ENCODE peak calls at places on chromosomes 16 and 17, in six cellular contexts. W is HCT116, C is SK-N-SH, A is K562, Q is H1, R is HepG2. M is an unnamed sample.

GRCh38 chr16:75053791-75054555 is 55.1 kb downstream of the ZNRF1 start:
- DNase-seq in A (no peak), W (peak; percentile 40), R (peak; percentile 94), Q (no peak), C (peak; percentile 55), M (peak; percentile 91)

GRCh38 chr17:43212641-43213490 is 1.2 kb downstream of the TMEM106A start:
- DNase-seq in A (no peak), Q (no peak), C (no peak), R (no peak), W (no peak), M (no peak)

GRCh38 chr16:12643034-12643455 is 160.6 kb downstream of the CPPED1 start:
- DNase-seq in W (no peak), C (no peak), R (no peak), Q (no peak), A (no peak), M (no peak)

GRCh38 chr17:58066409-58066808 is 16.8 kb upstream of the DYNLL2 start:
- DNase-seq in R (no peak), Q (no peak), C (no peak), A (no peak), W (no peak), M (no peak)

GRCh38 chr16:55622930-55623561 is 32.7 kb upstream of the SLC6A2 start:
- DNase-seq in R (peak; percentile 100), W (peak; percentile 15), Q (peak; percentile 41), C (peak; percentile 30), A (peak; percentile 65), M (peak; percentile 39)

GRCh38 chr17:47980516-47980915 is 9.6 kb downstream of the CDK5RAP3 start:
- DNase-seq in Q (no peak), C (no peak), A (no peak), W (no peak), R (no peak), M (no peak)

GRCh38 chr17:80795737-80796136 is 195.9 kb upstream of the CHMP6 start:
- DNase-seq in W (no peak), Q (no peak), C (peak; percentile 93), R (no peak), A (no peak), M (no peak)

GRCh38 chr17:68133370-68134045 is 98.0 kb downstream of the KPNA2 start:
- DNase-seq in A (no peak), C (no peak), R (no peak), Q (no peak), W (no peak), M (no peak)

GRCh38 chr17:2357931-2358434 is 20.7 kb downstream of the SGSM2 start:
- DNase-seq in A (no peak), C (no peak), Q (no peak), R (no peak), W (no peak), M (no peak)

GRCh38 chr16:22946433-22946832 is 132.5 kb downstream of the HS3ST2 start:
- DNase-seq in Q (no peak), A (no peak), C (no peak), W (no peak), R (no peak), M (no peak)

GRCh38 chr17:9021985-9022552 is 759 bp downstream of the NTN1 start:
- DNase-seq in A (no peak), C (peak; percentile 41), Q (no peak), R (no peak), W (no peak), M (peak; percentile 51)
- TF ChIP-seq JUND in A (no peak), C (no peak), Q (no peak), R (no peak), W (no peak), M (no peak)

GRCh38 chr17:20987511-20987910 is 55.3 kb downstream of the USP22 start:
- DNase-seq in W (no peak), Q (no peak), C (no peak), R (no peak), A (no peak), M (no peak)
- TF ChIP-seq JUND in W (no peak), Q (no peak), C (no peak), R (no peak), A (no peak), M (no peak)

GRCh38 chr16:81611721-81612120 is 167.1 kb downstream of the CMIP start:
- DNase-seq in W (no peak), Q (no peak), A (no peak), R (no peak), C (no peak), M (no peak)

GRCh38 chr16:81610936-81611335 is 166.3 kb downstream of the CMIP start:
- DNase-seq in C (peak; percentile 80), A (no peak), W (no peak), Q (no peak), R (no peak), M (no peak)

GRCh38 chr16:81609323-81609892 is 164.8 kb downstream of the CMIP start:
- DNase-seq in R (no peak), C (no peak), A (no peak), Q (no peak), W (no peak), M (no peak)

GRCh38 chr16:81608515-81609209 is 164.1 kb downstream of the CMIP start:
- DNase-seq in C (no peak), Q (no peak), W (no peak), R (no peak), A (peak; percentile 61), M (no peak)

GRCh38 chr16:81610144-81610842 is 165.7 kb downstream of the CMIP start:
- DNase-seq in Q (no peak), R (no peak), A (no peak), W (no peak), C (peak; percentile 87), M (no peak)
- TF ChIP-seq JUND in Q (no peak), R (no peak), A (no peak), W (no peak), C (no peak), M (no peak)

GRCh38 chr17:77076046-77076882 is 64.5 kb upstream of the SEC14L1 start:
- DNase-seq in Q (no peak), W (no peak), A (no peak), C (no peak), R (no peak), M (no peak)
- TF ChIP-seq JUND in Q (no peak), W (no peak), A (no peak), C (no peak), R (no peak), M (no peak)